ENCODE peak calls at places on chromosomes 1 and 21, in four cellular contexts. Q is CD4-positive, alpha-beta T cell; U is upper lobe of right lung; H is GM23248. Y is an unnamed sample.

GRCh38 chr1:167052389-167052788 is 37.8 kb downstream of the GPA33 start:
- DNase-seq in Q (no peak), U (no peak), H (peak), Y (no peak)

GRCh38 chr1:236516929-236517704 is 6.7 kb upstream of the LGALS8 start:
- DNase-seq in Q (no peak), U (no peak), H (peak), Y (no peak)

GRCh38 chr1:151124763-151125403 is 21.5 kb downstream of the SEMA6C start:
- DNase-seq in Q (no peak), U (no peak), H (no peak), Y (no peak)

GRCh38 chr1:34050711-34051485 is 114.1 kb downstream of the CSMD2 start:
- DNase-seq in Q (no peak), U (no peak), H (no peak), Y (no peak)

GRCh38 chr1:110214454-110215404 is 4.6 kb downstream of the KCNC4 start:
- DNase-seq in Q (no peak), U (no peak), H (peak), Y (no peak)

GRCh38 chr21:14862794-14863720 is 201.7 kb downstream of the NRIP1 start:
- DNase-seq in Q (no peak), U (no peak), H (peak), Y (no peak)

GRCh38 chr1:74772945-74773344 is 40.0 kb downstream of the TYW3 start:
- DNase-seq in Q (no peak), U (no peak), H (no peak), Y (no peak)

GRCh38 chr1:243742814-243743213 is 107.2 kb downstream of the AKT3 start:
- DNase-seq in Q (no peak), U (no peak), H (peak), Y (no peak)

GRCh38 chr1:89802036-89802435 is 18.8 kb upstream of the LRRC8D start:
- DNase-seq in Q (no peak), U (no peak), H (no peak), Y (no peak)

GRCh38 chr1:76901158-76901767 is 34.0 kb downstream of the ST6GALNAC5 start:
- DNase-seq in Q (no peak), U (no peak), H (peak), Y (no peak)

GRCh38 chr1:59455206-59455605 is 158.3 kb downstream of the FGGY start:
- DNase-seq in Q (no peak), U (no peak), H (peak), Y (no peak)

GRCh38 chr1:156075775-156076204 is 6.5 kb downstream of the MEX3A start:
- DNase-seq in Q (no peak), U (no peak), H (no peak), Y (no peak)

GRCh38 chr1:53642215-53642555 is 96.8 kb downstream of the GLIS1 start:
- DNase-seq in Q (no peak), U (no peak), H (no peak), Y (no peak)

GRCh38 chr1:178682429-178682828 is 42.6 kb upstream of the RALGPS2 start:
- DNase-seq in Q (no peak), U (no peak), H (no peak), Y (no peak)

GRCh38 chr1:62687903-62688686 is at the start of gene DOCK7:
- DNase-seq in Q (peak), U (peak), H (peak), Y (peak)

GRCh38 chr1:180365039-180365438 is 135.0 kb downstream of the LHX4 start:
- DNase-seq in Q (no peak), U (no peak), H (peak), Y (no peak)

GRCh38 chr1:10640079-10640578 is 156.3 kb downstream of the CASZ1 start:
- DNase-seq in Q (no peak), U (no peak), H (no peak), Y (peak)

GRCh38 chr1:1293618-1294249 is 13.5 kb downstream of the SCNN1D start:
- DNase-seq in Q (no peak), U (no peak), H (no peak), Y (no peak)

GRCh38 chr21:42309753-42310213 is 5.4 kb downstream of the TFF3 start:
- DNase-seq in Q (peak), U (peak), H (peak), Y (peak)

GRCh38 chr1:54488065-54488750 is 59.8 kb upstream of the ACOT11 start:
- DNase-seq in Q (peak), U (peak), H (peak), Y (peak)

GRCh38 chr1:46589529-46589928 is 14.5 kb downstream of the MKNK1 start:
- DNase-seq in Q (no peak), U (no peak), H (no peak), Y (no peak)

GRCh38 chr1:161314201-161314981 is at the start of gene SDHC:
- DNase-seq in Q (peak), U (peak), H (peak), Y (peak)

GRCh38 chr1:202709276-202710041 is 795 bp downstream of the SYT2 start:
- DNase-seq in Q (no peak), U (no peak), H (no peak), Y (no peak)

GRCh38 chr1:244319283-244320132 is 132.2 kb downstream of the ADSS2 start:
- DNase-seq in Q (no peak), U (no peak), H (peak), Y (no peak)

GRCh38 chr21:42532466-42533181 is 19.0 kb downstream of the SLC37A1 start:
- DNase-seq in Q (no peak), U (peak), H (no peak), Y (peak)

GRCh38 chr1:50832167-50832566 is 127.9 kb downstream of the FAF1 start:
- DNase-seq in Q (no peak), U (no peak), H (no peak), Y (no peak)

GRCh38 chr1:186479162-186479561 is 18.2 kb upstream of the PDC start:
- DNase-seq in Q (no peak), U (no peak), H (no peak), Y (no peak)

GRCh38 chr1:89894210-89894668 is 73.4 kb downstream of the LRRC8D start:
- DNase-seq in Q (no peak), U (no peak), H (peak), Y (no peak)

GRCh38 chr1:182259229-182259872 is 132.2 kb downstream of the GLUL start:
- DNase-seq in Q (peak), U (peak), H (peak), Y (no peak)

GRCh38 chr21:36347962-36348328 is 27.9 kb downstream of the MORC3 start:
- DNase-seq in Q (no peak), U (no peak), H (peak), Y (no peak)

GRCh38 chr21:15423676-15424445 is 305.9 kb upstream of the USP25 start:
- DNase-seq in Q (no peak), U (no peak), H (no peak), Y (no peak)

GRCh38 chr21:27192286-27192685 is 225.4 kb upstream of the ADAMTS5 start:
- DNase-seq in Q (no peak), U (no peak), H (no peak), Y (no peak)

DNA sequence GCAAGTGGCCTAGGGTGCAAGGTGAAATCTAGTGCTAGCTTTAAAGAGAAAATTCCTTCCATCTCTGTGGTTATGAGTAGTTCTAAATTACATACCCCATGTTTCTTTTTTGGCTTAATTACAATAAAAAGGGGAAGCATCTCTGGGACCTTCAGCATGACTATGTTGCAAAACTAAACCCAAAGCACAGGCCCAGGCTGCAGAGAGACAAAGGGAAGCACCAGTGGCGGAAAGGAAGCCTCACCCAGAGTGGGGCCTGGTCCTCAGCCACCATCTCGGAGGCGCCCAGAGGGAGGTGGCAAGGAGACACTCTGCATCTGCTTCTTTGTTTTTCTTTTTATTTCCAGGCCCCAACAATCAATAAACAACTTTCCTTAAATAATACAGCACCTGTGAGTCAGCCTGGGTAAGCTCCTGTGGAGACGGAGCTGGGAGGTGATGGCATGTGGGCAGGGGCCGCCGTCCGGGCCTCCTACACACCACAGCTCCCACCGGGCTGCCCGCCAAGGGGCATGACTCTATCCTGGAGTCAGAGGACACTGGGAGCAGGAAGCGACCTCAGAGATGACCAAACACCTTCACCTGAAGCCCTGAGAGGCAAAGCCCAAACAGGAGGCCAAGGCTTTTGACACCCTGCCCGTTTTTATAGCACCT is 21.7 kb downstream of the ITPKB start:
- DNase-seq in Q (no peak), U (peak), H (no peak), Y (peak)
- H3K27ac ChIP-seq in Q (peak), U (peak), H (no peak), Y (peak)

GRCh38 chr1:16248603-16249534 is 11.9 kb upstream of the CPLANE2 start:
- DNase-seq in Q (no peak), U (peak), H (peak), Y (peak)
- H3K27ac ChIP-seq in Q (no peak), U (peak), H (peak), Y (peak)

GRCh38 chr21:28927122-28927521 is 65.6 kb downstream of the LTN1 start:
- DNase-seq in Q (no peak), U (no peak), H (no peak), Y (no peak)

GRCh38 chr21:28923439-28923975 is 69.2 kb downstream of the LTN1 start:
- DNase-seq in Q (no peak), U (no peak), H (no peak), Y (no peak)

GRCh38 chr21:28922368-28922767 is 70.3 kb downstream of the LTN1 start:
- DNase-seq in Q (no peak), U (no peak), H (no peak), Y (no peak)
- H3K27ac ChIP-seq in Q (no peak), U (no peak), H (no peak), Y (no peak)

GRCh38 chr1:205670143-205670431 is 10.2 kb downstream of the SLC45A3 start:
- DNase-seq in Q (no peak), U (no peak), H (no peak), Y (peak)
- H3K27ac ChIP-seq in Q (no peak), U (no peak), H (no peak), Y (peak)

GRCh38 chr1:25703671-25704637 is 87.4 kb downstream of the MAN1C1 start:
- DNase-seq in Q (peak), U (no peak), H (no peak), Y (no peak)
- H3K27ac ChIP-seq in Q (peak), U (no peak), H (no peak), Y (no peak)

GRCh38 chr1:159591981-159592380 is 4.4 kb downstream of the APCS start:
- DNase-seq in Q (no peak), U (no peak), H (peak), Y (no peak)

GRCh38 chr1:159584536-159584935 is 3.1 kb upstream of the APCS start:
- DNase-seq in Q (no peak), U (no peak), H (no peak), Y (no peak)

GRCh38 chr1:159587461-159587951 is at the start of gene APCS:
- DNase-seq in Q (no peak), U (no peak), H (no peak), Y (no peak)
- H3K27ac ChIP-seq in Q (no peak), U (no peak), H (no peak), Y (no peak)

DNA sequence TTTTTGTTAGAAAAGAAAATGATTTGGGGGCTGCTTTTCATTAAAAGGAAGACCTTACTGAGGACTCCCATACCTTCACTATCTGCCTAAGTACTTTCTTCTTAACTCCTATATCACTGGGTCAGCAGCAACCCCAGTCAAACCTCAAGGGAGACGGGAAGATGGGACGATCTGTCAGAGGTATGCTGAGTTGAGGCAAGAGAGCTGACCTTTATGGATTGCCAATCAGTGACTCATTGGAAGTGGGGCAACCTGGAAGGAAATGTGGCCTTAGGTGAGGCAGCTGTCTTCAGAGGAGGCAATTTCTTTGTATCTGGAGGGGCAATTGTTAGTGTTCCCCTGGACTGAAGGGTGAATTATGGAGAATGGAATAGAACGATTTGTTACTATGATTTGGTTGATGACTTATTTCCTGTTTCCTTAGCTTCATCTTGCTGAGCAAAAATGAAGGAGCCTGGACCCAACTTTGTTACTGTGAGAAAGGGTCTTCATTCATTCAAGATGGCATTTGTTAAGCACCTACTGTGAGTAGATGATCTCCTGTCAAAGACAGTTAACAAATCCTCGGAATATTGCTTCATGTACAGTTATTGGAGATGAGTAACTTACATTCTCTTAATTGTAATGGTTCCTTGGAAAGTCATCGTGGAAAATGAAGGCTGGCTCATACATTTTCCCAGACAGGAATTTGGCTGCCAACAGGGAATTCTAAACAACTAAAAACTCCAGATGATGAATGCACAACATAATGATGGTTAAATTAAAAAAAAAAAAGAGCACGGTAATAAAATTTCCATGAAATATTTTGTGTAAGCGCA is 134.7 kb upstream of the KCNJ15 start:
- DNase-seq in Q (no peak), U (no peak), H (peak), Y (no peak)
- H3K27ac ChIP-seq in Q (no peak), U (no peak), H (no peak), Y (no peak)

DNA sequence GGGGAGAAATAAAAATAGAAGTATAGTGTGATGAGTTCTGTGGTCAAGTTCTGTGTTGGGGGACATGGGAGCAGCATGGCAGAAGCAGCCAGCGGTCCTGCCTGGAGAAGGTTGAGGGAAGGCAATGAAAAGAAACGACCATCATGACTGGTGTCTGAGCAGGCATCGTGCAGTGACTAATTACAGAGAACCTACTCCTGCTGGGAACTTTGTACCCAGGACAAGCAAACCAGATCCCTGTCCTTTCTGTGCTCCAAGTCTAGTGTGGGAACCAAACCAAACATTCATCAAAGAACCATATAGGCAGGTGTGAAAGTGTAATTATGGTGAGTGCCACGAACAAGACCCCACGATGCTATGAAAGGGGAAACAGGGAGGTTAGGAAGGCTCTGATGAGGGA is 25.8 kb downstream of the KIAA0040 start:
- DNase-seq in Q (no peak), U (no peak), H (no peak), Y (no peak)
- H3K27ac ChIP-seq in Q (no peak), U (no peak), H (no peak), Y (no peak)

GRCh38 chr21:45797338-45797737 is 153.8 kb downstream of the PCBP3 start:
- DNase-seq in Q (no peak), U (no peak), H (no peak), Y (no peak)
- H3K27ac ChIP-seq in Q (no peak), U (no peak), H (no peak), Y (no peak)